ENCODE peak calls at places on chromosomes 6 and 20, in nine cellular contexts. One of them, this sample, is unnamed.

GRCh38 chr6:122620902-122621301 is 10.7 kb downstream of the PKIB start:
- DNase-seq in CD4-positive, alpha-beta T cell: no peak
- DNase-seq in glutamatergic neuron: no peak
- DNase-seq in Caco-2: no peak
- DNase-seq in fibroblast of mammary gland: peak; percentile 65
- DNase-seq in endothelial cell: no peak
- DNase-seq in body of pancreas: no peak
- DNase-seq in left ventricle myocardium inferior: no peak
- DNase-seq in lower lobe of right lung: no peak
- DNase-seq in this sample: no peak

GRCh38 chr20:2104236-2104635 is 2.6 kb downstream of the STK35 start:
- DNase-seq in CD4-positive, alpha-beta T cell: no peak
- DNase-seq in glutamatergic neuron: no peak
- DNase-seq in Caco-2: no peak
- DNase-seq in fibroblast of mammary gland: no peak
- DNase-seq in endothelial cell: no peak
- DNase-seq in body of pancreas: no peak
- DNase-seq in left ventricle myocardium inferior: no peak
- DNase-seq in lower lobe of right lung: no peak
- DNase-seq in this sample: no peak

GRCh38 chr6:15426395-15426794 is 180.5 kb downstream of the JARID2 start:
- DNase-seq in CD4-positive, alpha-beta T cell: no peak
- DNase-seq in glutamatergic neuron: no peak
- DNase-seq in Caco-2: no peak
- DNase-seq in fibroblast of mammary gland: no peak
- DNase-seq in endothelial cell: no peak
- DNase-seq in body of pancreas: no peak
- DNase-seq in left ventricle myocardium inferior: no peak
- DNase-seq in lower lobe of right lung: no peak
- DNase-seq in this sample: no peak

GRCh38 chr6:163751032-163751525 is 336.6 kb downstream of the QKI start:
- DNase-seq in CD4-positive, alpha-beta T cell: no peak
- DNase-seq in glutamatergic neuron: no peak
- DNase-seq in Caco-2: no peak
- DNase-seq in fibroblast of mammary gland: no peak
- DNase-seq in endothelial cell: no peak
- DNase-seq in body of pancreas: no peak
- DNase-seq in left ventricle myocardium inferior: no peak
- DNase-seq in lower lobe of right lung: peak; percentile 71
- DNase-seq in this sample: no peak

GRCh38 chr20:676967-677366 is 1.4 kb upstream of the SCRT2 start:
- DNase-seq in CD4-positive, alpha-beta T cell: no peak
- DNase-seq in glutamatergic neuron: no peak
- DNase-seq in Caco-2: no peak
- DNase-seq in fibroblast of mammary gland: no peak
- DNase-seq in endothelial cell: no peak
- DNase-seq in body of pancreas: no peak
- DNase-seq in left ventricle myocardium inferior: no peak
- DNase-seq in lower lobe of right lung: no peak
- DNase-seq in this sample: no peak

GRCh38 chr6:56772737-56773184 is 130.1 kb upstream of the DST start:
- DNase-seq in CD4-positive, alpha-beta T cell: no peak
- DNase-seq in glutamatergic neuron: no peak
- DNase-seq in Caco-2: no peak
- DNase-seq in fibroblast of mammary gland: peak; percentile 88
- DNase-seq in endothelial cell: no peak
- DNase-seq in body of pancreas: no peak
- DNase-seq in left ventricle myocardium inferior: peak; percentile 47
- DNase-seq in lower lobe of right lung: no peak
- DNase-seq in this sample: no peak

GRCh38 chr6:78867370-78868040 is at the start of gene IRAK1BP1:
- DNase-seq in CD4-positive, alpha-beta T cell: peak; percentile 65
- DNase-seq in glutamatergic neuron: peak; percentile 91
- DNase-seq in Caco-2: peak; percentile 86
- DNase-seq in fibroblast of mammary gland: peak; percentile 78
- DNase-seq in endothelial cell: peak; percentile 83
- DNase-seq in body of pancreas: peak; percentile 88
- DNase-seq in left ventricle myocardium inferior: peak; percentile 83
- DNase-seq in lower lobe of right lung: peak; percentile 89
- DNase-seq in this sample: peak; percentile 78

GRCh38 chr20:44429017-44429339 is 46.7 kb upstream of the TTPAL start:
- DNase-seq in CD4-positive, alpha-beta T cell: no peak
- DNase-seq in glutamatergic neuron: no peak
- DNase-seq in Caco-2: no peak
- DNase-seq in fibroblast of mammary gland: no peak
- DNase-seq in endothelial cell: no peak
- DNase-seq in body of pancreas: no peak
- DNase-seq in left ventricle myocardium inferior: no peak
- DNase-seq in lower lobe of right lung: no peak
- DNase-seq in this sample: no peak

GRCh38 chr20:272718-273117 is 15.2 kb downstream of the DEFB132 start:
- DNase-seq in CD4-positive, alpha-beta T cell: no peak
- DNase-seq in glutamatergic neuron: no peak
- DNase-seq in Caco-2: no peak
- DNase-seq in fibroblast of mammary gland: no peak
- DNase-seq in endothelial cell: no peak
- DNase-seq in body of pancreas: no peak
- DNase-seq in left ventricle myocardium inferior: no peak
- DNase-seq in lower lobe of right lung: no peak
- DNase-seq in this sample: no peak

GRCh38 chr6:79423216-79423615 is 114.0 kb downstream of the LCA5 start:
- DNase-seq in CD4-positive, alpha-beta T cell: no peak
- DNase-seq in glutamatergic neuron: no peak
- DNase-seq in Caco-2: no peak
- DNase-seq in fibroblast of mammary gland: no peak
- DNase-seq in endothelial cell: no peak
- DNase-seq in body of pancreas: no peak
- DNase-seq in left ventricle myocardium inferior: no peak
- DNase-seq in lower lobe of right lung: no peak
- DNase-seq in this sample: no peak

GRCh38 chr20:49276201-49276894 is 1.5 kb downstream of the ZNFX1 start:
- DNase-seq in CD4-positive, alpha-beta T cell: peak; percentile 13
- DNase-seq in glutamatergic neuron: no peak
- DNase-seq in Caco-2: peak; percentile 16
- DNase-seq in fibroblast of mammary gland: peak; percentile 76
- DNase-seq in endothelial cell: no peak
- DNase-seq in body of pancreas: peak; percentile 34
- DNase-seq in left ventricle myocardium inferior: no peak
- DNase-seq in lower lobe of right lung: no peak
- DNase-seq in this sample: no peak

GRCh38 chr6:119445666-119446622 is 96.4 kb upstream of the MAN1A1 start:
- DNase-seq in CD4-positive, alpha-beta T cell: no peak
- DNase-seq in glutamatergic neuron: no peak
- DNase-seq in Caco-2: no peak
- DNase-seq in fibroblast of mammary gland: peak; percentile 74
- DNase-seq in endothelial cell: no peak
- DNase-seq in body of pancreas: peak; percentile 7
- DNase-seq in left ventricle myocardium inferior: no peak
- DNase-seq in lower lobe of right lung: no peak
- DNase-seq in this sample: no peak

GRCh38 chr6:169236545-169236944 is 17.1 kb downstream of the THBS2 start:
- DNase-seq in CD4-positive, alpha-beta T cell: no peak
- DNase-seq in glutamatergic neuron: no peak
- DNase-seq in Caco-2: no peak
- DNase-seq in fibroblast of mammary gland: no peak
- DNase-seq in endothelial cell: no peak
- DNase-seq in body of pancreas: no peak
- DNase-seq in left ventricle myocardium inferior: no peak
- DNase-seq in lower lobe of right lung: no peak
- DNase-seq in this sample: no peak
- TF ChIP-seq CTCF in CD4-positive, alpha-beta T cell: no peak
- TF ChIP-seq CTCF in glutamatergic neuron: no peak
- TF ChIP-seq CTCF in Caco-2: no peak
- TF ChIP-seq CTCF in fibroblast of mammary gland: no peak
- TF ChIP-seq CTCF in endothelial cell: no peak
- TF ChIP-seq CTCF in body of pancreas: no peak
- TF ChIP-seq CTCF in left ventricle myocardium inferior: no peak
- TF ChIP-seq CTCF in lower lobe of right lung: no peak
- TF ChIP-seq CTCF in this sample: no peak

GRCh38 chr6:11412011-11412424 is 125.5 kb upstream of the TMEM170B start:
- DNase-seq in CD4-positive, alpha-beta T cell: no peak
- DNase-seq in glutamatergic neuron: no peak
- DNase-seq in Caco-2: no peak
- DNase-seq in fibroblast of mammary gland: peak; percentile 48
- DNase-seq in endothelial cell: no peak
- DNase-seq in body of pancreas: no peak
- DNase-seq in left ventricle myocardium inferior: no peak
- DNase-seq in lower lobe of right lung: no peak
- DNase-seq in this sample: no peak

GRCh38 chr6:11413728-11414127 is 123.8 kb upstream of the TMEM170B start:
- DNase-seq in CD4-positive, alpha-beta T cell: no peak
- DNase-seq in glutamatergic neuron: no peak
- DNase-seq in Caco-2: no peak
- DNase-seq in fibroblast of mammary gland: peak; percentile 64
- DNase-seq in endothelial cell: no peak
- DNase-seq in body of pancreas: no peak
- DNase-seq in left ventricle myocardium inferior: no peak
- DNase-seq in lower lobe of right lung: no peak
- DNase-seq in this sample: no peak

GRCh38 chr6:11414564-11414963 is 123.0 kb upstream of the TMEM170B start:
- DNase-seq in CD4-positive, alpha-beta T cell: peak; percentile 45
- DNase-seq in glutamatergic neuron: no peak
- DNase-seq in Caco-2: peak; percentile 75
- DNase-seq in fibroblast of mammary gland: no peak
- DNase-seq in endothelial cell: no peak
- DNase-seq in body of pancreas: no peak
- DNase-seq in left ventricle myocardium inferior: no peak
- DNase-seq in lower lobe of right lung: no peak
- DNase-seq in this sample: no peak

GRCh38 chr6:11412616-11413015 is 124.9 kb upstream of the TMEM170B start:
- DNase-seq in CD4-positive, alpha-beta T cell: no peak
- DNase-seq in glutamatergic neuron: no peak
- DNase-seq in Caco-2: no peak
- DNase-seq in fibroblast of mammary gland: no peak
- DNase-seq in endothelial cell: no peak
- DNase-seq in body of pancreas: no peak
- DNase-seq in left ventricle myocardium inferior: no peak
- DNase-seq in lower lobe of right lung: no peak
- DNase-seq in this sample: no peak

DNA sequence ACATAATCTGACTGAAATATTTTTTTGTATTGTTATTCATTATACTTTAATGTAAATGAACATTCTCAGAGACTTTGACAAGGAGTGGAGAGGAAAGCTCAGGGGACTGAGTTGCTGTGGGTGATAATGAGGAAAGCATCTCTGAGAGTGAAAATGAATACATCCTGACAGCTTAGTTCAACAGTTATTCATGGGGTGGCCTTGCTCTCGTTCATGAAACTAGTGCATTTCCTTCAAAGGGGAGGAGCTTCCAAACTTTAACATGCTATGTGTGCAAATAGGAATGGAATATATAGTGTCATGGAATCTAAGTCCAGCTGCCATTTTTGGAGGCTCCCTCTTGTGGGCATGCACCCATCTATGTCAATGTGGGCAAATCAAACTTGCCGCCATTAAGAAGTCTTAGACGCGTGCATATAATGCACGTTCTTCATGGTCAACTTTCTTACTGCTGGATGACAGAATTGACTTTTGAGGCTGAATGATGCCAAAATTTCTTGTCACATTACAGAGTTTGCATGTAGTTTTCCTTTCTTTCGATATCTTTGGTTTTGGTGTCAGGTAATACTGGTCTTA is 124.3 kb upstream of the TMEM170B start:
- DNase-seq in CD4-positive, alpha-beta T cell: no peak
- DNase-seq in glutamatergic neuron: no peak
- DNase-seq in Caco-2: no peak
- DNase-seq in fibroblast of mammary gland: no peak
- DNase-seq in endothelial cell: no peak
- DNase-seq in body of pancreas: no peak
- DNase-seq in left ventricle myocardium inferior: no peak
- DNase-seq in lower lobe of right lung: no peak
- DNase-seq in this sample: no peak
- TF ChIP-seq CTCF in CD4-positive, alpha-beta T cell: no peak
- TF ChIP-seq CTCF in glutamatergic neuron: no peak
- TF ChIP-seq CTCF in Caco-2: peak; percentile 5
- TF ChIP-seq CTCF in fibroblast of mammary gland: no peak
- TF ChIP-seq CTCF in endothelial cell: no peak
- TF ChIP-seq CTCF in body of pancreas: no peak
- TF ChIP-seq CTCF in left ventricle myocardium inferior: peak; percentile 17
- TF ChIP-seq CTCF in lower lobe of right lung: peak; percentile 11
- TF ChIP-seq CTCF in this sample: no peak

DNA sequence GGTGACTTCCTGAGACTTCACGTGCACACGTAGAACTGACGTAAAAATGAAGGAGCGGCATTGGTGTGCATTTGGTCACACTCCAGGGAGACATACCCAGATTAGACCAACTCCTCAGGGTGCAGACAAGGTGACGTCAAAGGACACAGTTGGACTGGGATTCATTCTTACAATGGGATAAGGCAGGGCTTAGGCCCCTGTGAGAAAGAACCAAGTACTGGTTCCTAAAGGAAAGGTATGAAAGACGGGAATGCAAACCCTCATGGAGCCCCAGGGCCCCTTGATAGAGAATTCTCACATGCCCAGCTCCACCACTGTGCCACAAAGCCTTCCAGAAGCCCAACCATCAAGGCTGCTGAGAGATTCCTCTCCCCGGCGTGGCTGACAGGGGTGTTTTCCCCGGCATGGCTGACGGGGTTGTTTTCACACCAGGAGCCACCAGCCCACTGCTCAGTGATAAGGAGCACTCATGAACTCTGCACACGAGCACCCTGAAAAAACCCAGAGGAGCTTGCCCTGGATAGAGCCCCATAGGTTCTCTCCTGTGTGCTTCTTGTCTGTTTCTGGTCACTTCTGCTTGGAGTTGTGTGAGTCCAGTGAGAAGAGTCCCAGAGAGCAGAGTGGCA is 90.1 kb downstream of the CAP2 start:
- DNase-seq in CD4-positive, alpha-beta T cell: no peak
- DNase-seq in glutamatergic neuron: no peak
- DNase-seq in Caco-2: no peak
- DNase-seq in fibroblast of mammary gland: no peak
- DNase-seq in endothelial cell: no peak
- DNase-seq in body of pancreas: no peak
- DNase-seq in left ventricle myocardium inferior: no peak
- DNase-seq in lower lobe of right lung: no peak
- DNase-seq in this sample: no peak
- TF ChIP-seq CTCF in CD4-positive, alpha-beta T cell: no peak
- TF ChIP-seq CTCF in glutamatergic neuron: no peak
- TF ChIP-seq CTCF in Caco-2: no peak
- TF ChIP-seq CTCF in fibroblast of mammary gland: no peak
- TF ChIP-seq CTCF in endothelial cell: no peak
- TF ChIP-seq CTCF in body of pancreas: no peak
- TF ChIP-seq CTCF in left ventricle myocardium inferior: no peak
- TF ChIP-seq CTCF in lower lobe of right lung: no peak
- TF ChIP-seq CTCF in this sample: no peak

GRCh38 chr6:149717588-149718458 is at the start of gene LATS1:
- DNase-seq in CD4-positive, alpha-beta T cell: peak; percentile 86
- DNase-seq in glutamatergic neuron: peak; percentile 96
- DNase-seq in Caco-2: peak; percentile 85
- DNase-seq in fibroblast of mammary gland: peak; percentile 78
- DNase-seq in endothelial cell: peak; percentile 87
- DNase-seq in body of pancreas: peak; percentile 93
- DNase-seq in left ventricle myocardium inferior: peak; percentile 91
- DNase-seq in lower lobe of right lung: peak; percentile 95
- DNase-seq in this sample: peak; percentile 89
- TF ChIP-seq CTCF in CD4-positive, alpha-beta T cell: no peak
- TF ChIP-seq CTCF in glutamatergic neuron: no peak
- TF ChIP-seq CTCF in Caco-2: no peak
- TF ChIP-seq CTCF in fibroblast of mammary gland: no peak
- TF ChIP-seq CTCF in endothelial cell: no peak
- TF ChIP-seq CTCF in body of pancreas: no peak
- TF ChIP-seq CTCF in left ventricle myocardium inferior: no peak
- TF ChIP-seq CTCF in lower lobe of right lung: no peak
- TF ChIP-seq CTCF in this sample: no peak